ENCODE peak calls at places on chromosomes 5 and 9, in five cellular contexts. One of them, this sample, is unnamed.

GRCh38 chr5:177147239-177147638 is 13.7 kb downstream of the NSD1 start:
- DNase-seq in GM12878: no peak
- DNase-seq in H1: no peak
- DNase-seq in K562: no peak
- DNase-seq in WTC11: no peak
- DNase-seq in this sample: no peak

GRCh38 chr5:136724161-136724560 is 358.8 kb upstream of the TRPC7 start:
- DNase-seq in GM12878: no peak
- DNase-seq in H1: no peak
- DNase-seq in K562: no peak
- DNase-seq in WTC11: no peak
- DNase-seq in this sample: no peak

GRCh38 chr5:144971067-144971850 is 800.6 kb downstream of the KCTD16 start:
- DNase-seq in GM12878: no peak
- DNase-seq in H1: no peak
- DNase-seq in K562: no peak
- DNase-seq in WTC11: no peak
- DNase-seq in this sample: no peak

GRCh38 chr5:133996683-133997252 is 8.0 kb downstream of the VDAC1 start:
- DNase-seq in GM12878: no peak
- DNase-seq in H1: peak
- DNase-seq in K562: peak
- DNase-seq in WTC11: peak
- DNase-seq in this sample: peak

GRCh38 chr9:35490155-35490909 is 421 bp downstream of the RUSC2 start:
- DNase-seq in GM12878: no peak
- DNase-seq in H1: peak
- DNase-seq in K562: peak
- DNase-seq in WTC11: peak
- DNase-seq in this sample: peak

GRCh38 chr5:73655521-73656160 is 29.6 kb downstream of the ARHGEF28 start:
- DNase-seq in GM12878: no peak
- DNase-seq in H1: no peak
- DNase-seq in K562: no peak
- DNase-seq in WTC11: no peak
- DNase-seq in this sample: no peak

GRCh38 chr9:126722922-126723806 is 81.7 kb upstream of the ZBTB43 start:
- DNase-seq in GM12878: no peak
- DNase-seq in H1: peak
- DNase-seq in K562: peak
- DNase-seq in WTC11: peak
- DNase-seq in this sample: peak

GRCh38 chr5:98470747-98471146 is 302.7 kb upstream of the RGMB start:
- DNase-seq in GM12878: no peak
- DNase-seq in H1: no peak
- DNase-seq in K562: no peak
- DNase-seq in WTC11: no peak
- DNase-seq in this sample: no peak

GRCh38 chr5:172147857-172148256 is 40.2 kb downstream of the STK10 start:
- DNase-seq in GM12878: no peak
- DNase-seq in H1: no peak
- DNase-seq in K562: no peak
- DNase-seq in WTC11: no peak
- DNase-seq in this sample: no peak

GRCh38 chr5:1788200-1788599 is 11.4 kb downstream of the MRPL36 start:
- DNase-seq in GM12878: no peak
- DNase-seq in H1: no peak
- DNase-seq in K562: no peak
- DNase-seq in WTC11: no peak
- DNase-seq in this sample: no peak

GRCh38 chr9:3912260-3912659 is 386.5 kb upstream of the RFX3 start:
- DNase-seq in GM12878: no peak
- DNase-seq in H1: no peak
- DNase-seq in K562: no peak
- DNase-seq in WTC11: no peak
- DNase-seq in this sample: no peak

GRCh38 chr9:93126151-93126781 is 7.8 kb downstream of the NINJ1 start:
- DNase-seq in GM12878: no peak
- DNase-seq in H1: no peak
- DNase-seq in K562: no peak
- DNase-seq in WTC11: no peak
- DNase-seq in this sample: no peak

GRCh38 chr5:135423158-135423925 is 23.8 kb downstream of the DCANP1 start:
- DNase-seq in GM12878: no peak
- DNase-seq in H1: no peak
- DNase-seq in K562: no peak
- DNase-seq in WTC11: no peak
- DNase-seq in this sample: no peak

GRCh38 chr9:116080561-116080960 is 73.0 kb upstream of the PAPPA start:
- DNase-seq in GM12878: no peak
- DNase-seq in H1: no peak
- DNase-seq in K562: no peak
- DNase-seq in WTC11: peak
- DNase-seq in this sample: peak

GRCh38 chr5:82276800-82277612 is 1.1 kb downstream of the RPS23 start:
- DNase-seq in GM12878: no peak
- DNase-seq in H1: no peak
- DNase-seq in K562: no peak
- DNase-seq in WTC11: no peak
- DNase-seq in this sample: no peak

GRCh38 chr9:5435912-5436311 is 1.8 kb downstream of the PLGRKT start:
- DNase-seq in GM12878: no peak
- DNase-seq in H1: no peak
- DNase-seq in K562: no peak
- DNase-seq in WTC11: no peak
- DNase-seq in this sample: no peak

DNA sequence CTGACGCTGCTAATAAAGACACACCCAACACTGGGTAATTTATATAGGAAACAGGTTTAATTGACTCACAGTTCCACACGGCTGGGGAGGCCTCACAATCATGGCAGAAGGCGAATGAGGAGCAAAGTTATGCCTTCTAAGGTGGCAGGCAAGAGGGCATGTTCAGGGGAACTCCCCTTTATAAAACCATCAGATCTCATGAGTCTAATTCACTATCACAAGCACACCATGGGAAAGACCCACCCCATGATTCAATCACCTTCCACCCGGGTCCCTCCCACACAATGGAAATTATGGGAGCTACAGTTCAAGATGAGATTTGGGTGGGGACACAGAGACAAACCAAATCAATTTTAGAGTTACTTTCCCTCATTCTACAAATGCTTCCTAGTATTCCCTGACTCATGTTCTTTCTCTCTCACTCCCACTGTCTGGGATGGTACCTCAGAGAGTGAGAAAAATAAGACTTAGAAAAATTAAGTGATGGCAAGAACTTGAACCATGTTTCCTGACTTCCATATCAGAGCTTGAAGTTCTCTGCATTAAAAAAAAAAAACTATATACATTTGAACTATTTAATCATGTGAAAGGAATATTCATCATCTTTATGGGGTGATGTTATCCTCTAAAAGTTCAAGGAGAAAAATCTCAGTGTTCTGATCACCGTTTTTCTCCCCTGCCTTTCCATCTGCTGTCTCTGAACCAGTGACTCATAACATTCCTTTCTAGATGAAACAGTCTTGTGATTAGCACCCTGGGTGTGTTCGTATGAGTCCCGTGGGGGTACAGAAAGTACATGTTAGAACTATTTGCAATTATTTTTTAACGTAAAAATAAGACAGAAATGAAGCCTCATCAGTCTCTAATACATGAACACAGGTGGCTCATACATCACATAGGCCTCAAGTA is 282.9 kb downstream of the SLF1 start:
- DNase-seq in GM12878: peak
- DNase-seq in H1: no peak
- DNase-seq in K562: no peak
- DNase-seq in WTC11: no peak
- DNase-seq in this sample: no peak
- TF ChIP-seq CREB1 in GM12878: no peak
- TF ChIP-seq CREB1 in H1: no peak
- TF ChIP-seq CREB1 in K562: no peak
- TF ChIP-seq CREB1 in WTC11: no peak
- TF ChIP-seq CREB1 in this sample: no peak

GRCh38 chr5:122156724-122157325 is 27.5 kb downstream of the ZNF474 start:
- DNase-seq in GM12878: no peak
- DNase-seq in H1: no peak
- DNase-seq in K562: peak
- DNase-seq in WTC11: no peak
- DNase-seq in this sample: peak
- TF ChIP-seq CREB1 in GM12878: no peak
- TF ChIP-seq CREB1 in H1: no peak
- TF ChIP-seq CREB1 in K562: no peak
- TF ChIP-seq CREB1 in WTC11: no peak
- TF ChIP-seq CREB1 in this sample: no peak

DNA sequence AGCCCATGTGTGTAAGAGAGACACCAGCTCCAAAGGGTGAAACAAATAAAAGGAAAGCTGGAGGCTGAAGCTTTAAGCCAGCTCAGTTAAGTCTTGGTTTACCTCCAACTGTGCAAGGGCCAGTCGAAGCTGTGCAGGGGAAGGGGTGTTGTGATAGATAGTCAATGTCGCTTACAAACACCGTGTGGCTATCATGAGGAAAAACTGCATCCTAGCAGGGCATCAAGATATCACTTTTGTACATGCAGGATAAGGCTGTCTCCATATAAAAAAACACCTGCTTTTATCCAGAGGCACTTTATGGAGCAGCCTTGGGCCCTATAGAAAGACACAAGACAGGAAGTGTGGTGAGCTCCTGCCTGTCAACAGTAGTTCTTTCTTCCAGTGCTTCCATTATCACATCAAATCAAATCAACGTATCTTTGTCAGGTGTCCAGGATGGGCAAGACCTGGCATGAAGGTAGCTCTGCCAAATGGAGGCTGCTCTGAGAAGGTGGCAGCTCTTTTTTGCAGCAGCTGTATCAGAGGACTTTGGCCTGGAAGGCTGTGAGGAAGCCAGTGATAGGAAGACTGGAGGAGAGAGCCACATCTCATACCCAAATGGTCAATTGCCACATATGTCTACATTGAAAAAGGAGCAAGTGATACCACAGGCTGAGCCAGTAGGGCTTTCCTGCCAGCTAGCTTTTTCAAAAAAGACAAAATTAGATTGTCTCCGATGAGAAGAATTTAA is 29.3 kb upstream of the SELENOP start:
- DNase-seq in GM12878: no peak
- DNase-seq in H1: no peak
- DNase-seq in K562: no peak
- DNase-seq in WTC11: no peak
- DNase-seq in this sample: no peak
- TF ChIP-seq CREB1 in GM12878: no peak
- TF ChIP-seq CREB1 in H1: no peak
- TF ChIP-seq CREB1 in K562: no peak
- TF ChIP-seq CREB1 in WTC11: no peak
- TF ChIP-seq CREB1 in this sample: no peak

GRCh38 chr9:437066-438015 is 222.7 kb downstream of the DOCK8 start:
- DNase-seq in GM12878: no peak
- DNase-seq in H1: no peak
- DNase-seq in K562: no peak
- DNase-seq in WTC11: no peak
- DNase-seq in this sample: no peak
- TF ChIP-seq CREB1 in GM12878: no peak
- TF ChIP-seq CREB1 in H1: no peak
- TF ChIP-seq CREB1 in K562: no peak
- TF ChIP-seq CREB1 in WTC11: no peak
- TF ChIP-seq CREB1 in this sample: no peak

DNA sequence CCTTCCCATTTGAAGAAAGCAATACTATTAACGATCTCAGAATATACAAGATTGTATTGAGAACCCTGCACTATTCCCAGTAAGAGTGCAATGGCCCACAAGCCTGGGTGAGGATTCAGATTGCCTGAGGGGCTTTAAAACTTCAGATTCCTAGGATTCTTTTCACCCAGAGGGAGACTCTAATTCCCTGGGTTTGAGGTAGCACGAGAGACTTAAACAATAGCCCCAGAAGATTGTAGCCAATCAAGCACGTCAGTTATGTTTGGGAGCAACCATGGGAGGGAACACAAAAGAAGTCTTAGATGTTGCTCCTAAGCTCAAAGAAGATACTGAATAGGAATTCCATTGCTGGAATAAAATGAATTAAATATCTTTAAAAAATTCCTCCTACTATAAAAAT is 17.9 kb downstream of the MRPS27 start:
- DNase-seq in GM12878: no peak
- DNase-seq in H1: no peak
- DNase-seq in K562: no peak
- DNase-seq in WTC11: peak
- DNase-seq in this sample: peak
- TF ChIP-seq CREB1 in GM12878: no peak
- TF ChIP-seq CREB1 in H1: no peak
- TF ChIP-seq CREB1 in K562: no peak
- TF ChIP-seq CREB1 in WTC11: no peak
- TF ChIP-seq CREB1 in this sample: no peak

GRCh38 chr9:137688725-137689124 is 69.9 kb downstream of the EHMT1 start:
- DNase-seq in GM12878: no peak
- DNase-seq in H1: no peak
- DNase-seq in K562: no peak
- DNase-seq in WTC11: no peak
- DNase-seq in this sample: no peak
- TF ChIP-seq CREB1 in GM12878: no peak
- TF ChIP-seq CREB1 in H1: no peak
- TF ChIP-seq CREB1 in K562: no peak
- TF ChIP-seq CREB1 in WTC11: no peak
- TF ChIP-seq CREB1 in this sample: no peak

This sample was measured in GM23338.